ENCODE peak calls at places on chromosomes 2 and 18, in five cellular contexts. One of them, this sample, is unnamed.

GRCh38 chr2:86319700-86320369 is 17.6 kb downstream of the REEP1 start:
- DNase-seq in heart right ventricle: no peak
- DNase-seq in cardiac muscle cell: no peak
- DNase-seq in tibial artery: no peak
- DNase-seq in uterus: no peak
- DNase-seq in this sample: no peak

GRCh38 chr2:8132889-8133288 is 549.0 kb upstream of the ID2 start:
- DNase-seq in heart right ventricle: no peak
- DNase-seq in tibial artery: no peak
- DNase-seq in cardiac muscle cell: no peak
- DNase-seq in uterus: no peak
- DNase-seq in this sample: no peak

GRCh38 chr2:25207078-25207545 is 38.7 kb upstream of the POMC start:
- DNase-seq in cardiac muscle cell: no peak
- DNase-seq in tibial artery: no peak
- DNase-seq in uterus: no peak
- DNase-seq in heart right ventricle: no peak
- DNase-seq in this sample: no peak

GRCh38 chr2:176188969-176189665 is 649 bp downstream of the HOXD1 start:
- DNase-seq in uterus: no peak
- DNase-seq in tibial artery: no peak
- DNase-seq in heart right ventricle: no peak
- DNase-seq in cardiac muscle cell: no peak
- DNase-seq in this sample: peak; percentile 42

GRCh38 chr18:68428666-68429065 is 286.2 kb downstream of the TMX3 start:
- DNase-seq in cardiac muscle cell: no peak
- DNase-seq in heart right ventricle: no peak
- DNase-seq in tibial artery: no peak
- DNase-seq in uterus: no peak
- DNase-seq in this sample: no peak

GRCh38 chr2:153403937-153404336 is 74.6 kb downstream of the RPRM start:
- DNase-seq in tibial artery: no peak
- DNase-seq in cardiac muscle cell: no peak
- DNase-seq in uterus: no peak
- DNase-seq in heart right ventricle: no peak
- DNase-seq in this sample: no peak

GRCh38 chr2:230932556-230933511 is 7.8 kb upstream of the GPR55 start:
- DNase-seq in cardiac muscle cell: no peak
- DNase-seq in tibial artery: peak; percentile 38
- DNase-seq in uterus: peak; percentile 53
- DNase-seq in heart right ventricle: peak; percentile 53
- DNase-seq in this sample: peak; percentile 83

GRCh38 chr18:26487437-26487836 is 60.9 kb downstream of the KCTD1 start:
- DNase-seq in tibial artery: no peak
- DNase-seq in cardiac muscle cell: no peak
- DNase-seq in uterus: no peak
- DNase-seq in heart right ventricle: no peak
- DNase-seq in this sample: no peak

GRCh38 chr2:29558097-29558496 is 363.3 kb downstream of the ALK start:
- DNase-seq in uterus: no peak
- DNase-seq in heart right ventricle: no peak
- DNase-seq in cardiac muscle cell: no peak
- DNase-seq in tibial artery: no peak
- DNase-seq in this sample: no peak

GRCh38 chr2:117997872-117998454 is 15.9 kb downstream of the CCDC93 start:
- DNase-seq in cardiac muscle cell: peak; percentile 9
- DNase-seq in heart right ventricle: no peak
- DNase-seq in tibial artery: no peak
- DNase-seq in uterus: no peak
- DNase-seq in this sample: no peak

GRCh38 chr2:32824415-32824814 is 122.3 kb upstream of the LTBP1 start:
- DNase-seq in uterus: no peak
- DNase-seq in cardiac muscle cell: no peak
- DNase-seq in heart right ventricle: no peak
- DNase-seq in tibial artery: no peak
- DNase-seq in this sample: no peak

GRCh38 chr2:25232248-25232825 is 64.0 kb upstream of the POMC start:
- DNase-seq in cardiac muscle cell: no peak
- DNase-seq in uterus: no peak
- DNase-seq in heart right ventricle: no peak
- DNase-seq in tibial artery: no peak
- DNase-seq in this sample: no peak

GRCh38 chr2:195501746-195502145 is 155.3 kb upstream of the SLC39A10 start:
- DNase-seq in tibial artery: no peak
- DNase-seq in cardiac muscle cell: no peak
- DNase-seq in heart right ventricle: no peak
- DNase-seq in uterus: no peak
- DNase-seq in this sample: no peak

GRCh38 chr2:207734264-207734635 is 22.8 kb downstream of the CCNYL1 start:
- DNase-seq in uterus: no peak
- DNase-seq in heart right ventricle: no peak
- DNase-seq in cardiac muscle cell: peak; percentile 22
- DNase-seq in tibial artery: no peak
- DNase-seq in this sample: no peak

GRCh38 chr2:232838406-232838874 is 31.6 kb upstream of the SNORC start:
- DNase-seq in uterus: no peak
- DNase-seq in tibial artery: no peak
- DNase-seq in cardiac muscle cell: no peak
- DNase-seq in heart right ventricle: no peak
- DNase-seq in this sample: no peak

GRCh38 chr18:54983041-54983686 is 23.9 kb upstream of the CCDC68 start:
- DNase-seq in cardiac muscle cell: peak; percentile 52
- DNase-seq in tibial artery: no peak
- DNase-seq in heart right ventricle: peak; percentile 12
- DNase-seq in uterus: no peak
- DNase-seq in this sample: no peak

GRCh38 chr2:119224391-119224972 is 848 bp downstream of the STEAP3 start:
- DNase-seq in uterus: no peak
- DNase-seq in cardiac muscle cell: no peak
- DNase-seq in heart right ventricle: no peak
- DNase-seq in tibial artery: no peak
- DNase-seq in this sample: no peak

GRCh38 chr2:112584134-112584890 is at the start of gene CHCHD5:
- DNase-seq in uterus: peak; percentile 95
- DNase-seq in tibial artery: peak; percentile 98
- DNase-seq in cardiac muscle cell: peak; percentile 97
- DNase-seq in heart right ventricle: peak; percentile 96
- DNase-seq in this sample: peak; percentile 98

GRCh38 chr2:96821113-96821512 is 5.0 kb downstream of the CNNM3 start:
- DNase-seq in tibial artery: no peak
- DNase-seq in heart right ventricle: no peak
- DNase-seq in uterus: no peak
- DNase-seq in cardiac muscle cell: no peak
- DNase-seq in this sample: no peak

GRCh38 chr2:27307545-27308358 is 493 bp downstream of the UCN start:
- DNase-seq in tibial artery: no peak
- DNase-seq in uterus: no peak
- DNase-seq in cardiac muscle cell: peak; percentile 52
- DNase-seq in heart right ventricle: no peak
- DNase-seq in this sample: peak; percentile 57

GRCh38 chr2:203692039-203692710 is 14.3 kb upstream of the CD28 start:
- DNase-seq in uterus: no peak
- DNase-seq in cardiac muscle cell: no peak
- DNase-seq in tibial artery: no peak
- DNase-seq in heart right ventricle: peak; percentile 56
- DNase-seq in this sample: no peak

GRCh38 chr2:131010566-131010965 is 82.7 kb downstream of the FAM168B start:
- DNase-seq in heart right ventricle: no peak
- DNase-seq in tibial artery: no peak
- DNase-seq in cardiac muscle cell: no peak
- DNase-seq in uterus: no peak
- DNase-seq in this sample: no peak

GRCh38 chr2:233556756-233557736 is 9.5 kb downstream of the USP40 start:
- DNase-seq in cardiac muscle cell: no peak
- DNase-seq in tibial artery: no peak
- DNase-seq in heart right ventricle: no peak
- DNase-seq in uterus: no peak
- DNase-seq in this sample: no peak

GRCh38 chr2:11073251-11073650 is 82.0 kb upstream of the SLC66A3 start:
- DNase-seq in tibial artery: no peak
- DNase-seq in cardiac muscle cell: peak; percentile 69
- DNase-seq in uterus: no peak
- DNase-seq in heart right ventricle: no peak
- DNase-seq in this sample: no peak

GRCh38 chr2:200787351-200788128 is 24.2 kb upstream of the BZW1 start:
- DNase-seq in heart right ventricle: no peak
- DNase-seq in tibial artery: no peak
- DNase-seq in cardiac muscle cell: no peak
- DNase-seq in uterus: no peak
- DNase-seq in this sample: no peak

GRCh38 chr18:8584798-8585197 is 24.4 kb upstream of the RAB12 start:
- DNase-seq in cardiac muscle cell: peak; percentile 21
- DNase-seq in uterus: no peak
- DNase-seq in heart right ventricle: no peak
- DNase-seq in tibial artery: no peak
- DNase-seq in this sample: no peak

GRCh38 chr2:134253804-134254203 is at the start of gene MGAT5:
- DNase-seq in tibial artery: no peak
- DNase-seq in cardiac muscle cell: no peak
- DNase-seq in heart right ventricle: no peak
- DNase-seq in uterus: no peak
- DNase-seq in this sample: no peak

DNA sequence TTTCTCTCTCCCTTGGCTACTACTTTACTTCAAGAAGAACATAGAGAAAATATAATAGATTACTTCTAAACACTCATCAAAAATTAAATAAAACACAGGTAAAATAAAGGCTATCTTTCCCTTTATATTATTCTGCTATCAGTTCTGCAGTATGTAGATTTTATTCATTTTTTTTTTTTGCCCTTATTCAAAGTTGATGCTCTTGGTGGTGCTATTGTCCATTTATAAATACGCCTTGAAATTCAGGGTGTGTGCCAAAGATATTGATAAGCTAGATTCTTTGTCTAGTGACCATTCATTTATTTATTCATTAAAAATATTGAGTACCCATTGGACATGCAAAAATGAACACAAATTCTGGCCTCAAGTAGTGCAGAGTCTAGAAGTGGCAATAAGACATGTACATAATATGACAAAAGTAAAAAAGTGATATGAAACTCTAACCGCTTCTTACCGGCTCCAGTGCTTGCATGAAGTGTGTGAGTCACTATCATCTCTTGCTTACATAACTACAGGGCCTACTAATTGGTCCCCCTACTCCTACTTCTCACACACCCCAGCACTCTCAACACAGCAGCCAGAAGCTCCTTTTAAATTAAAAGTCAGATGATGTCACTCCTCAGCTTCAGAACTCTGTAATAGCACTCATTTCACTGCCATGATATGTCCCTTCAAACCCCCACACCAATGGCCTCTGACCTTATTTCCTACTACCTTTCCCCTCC is 208.3 kb upstream of the FANCL start:
- DNase-seq in cardiac muscle cell: no peak
- DNase-seq in uterus: no peak
- DNase-seq in heart right ventricle: no peak
- DNase-seq in tibial artery: no peak
- DNase-seq in this sample: no peak
- H3K4me1 ChIP-seq in cardiac muscle cell: no peaks in the 10 kb centered on the region
- H3K4me1 ChIP-seq in uterus: no peaks in the 10 kb centered on the region
- H3K4me1 ChIP-seq in heart right ventricle: no peaks in the 10 kb centered on the region
- H3K4me1 ChIP-seq in tibial artery: no peaks in the 10 kb centered on the region
- H3K4me1 ChIP-seq in this sample: no peaks in the 10 kb centered on the region

GRCh38 chr2:136013286-136013685 is 27.9 kb upstream of the DARS1 start:
- DNase-seq in heart right ventricle: no peak
- DNase-seq in uterus: no peak
- DNase-seq in cardiac muscle cell: no peak
- DNase-seq in tibial artery: no peak
- DNase-seq in this sample: no peak
- H3K4me1 ChIP-seq in heart right ventricle: peaks cover 37% of the 10 kb centered on the region
- H3K4me1 ChIP-seq in uterus: no peaks in the 10 kb centered on the region
- H3K4me1 ChIP-seq in cardiac muscle cell: peaks cover 10% of the 10 kb centered on the region
- H3K4me1 ChIP-seq in tibial artery: no peaks in the 10 kb centered on the region
- H3K4me1 ChIP-seq in this sample: peaks cover 4% of the 10 kb centered on the region

DNA sequence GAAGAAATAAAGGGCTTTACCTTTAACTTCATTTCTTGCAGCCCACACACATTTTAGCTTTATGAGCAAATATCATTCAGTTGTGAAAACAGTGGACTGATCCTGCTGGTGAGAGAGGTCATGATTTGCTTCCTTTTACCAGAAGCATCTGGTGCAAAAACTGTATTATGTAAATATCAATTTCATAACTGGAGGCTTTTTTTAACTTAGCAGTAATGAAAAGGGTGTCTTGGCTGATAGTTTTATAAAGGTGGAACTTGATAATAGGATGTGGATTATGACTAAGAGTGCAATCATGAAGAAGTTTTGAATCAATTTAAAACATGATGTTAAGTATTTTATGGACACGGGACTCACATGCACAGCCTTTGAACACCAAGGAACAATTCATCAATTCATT is 304.4 kb downstream of the GULP1 start:
- DNase-seq in tibial artery: no peak
- DNase-seq in cardiac muscle cell: no peak
- DNase-seq in uterus: no peak
- DNase-seq in heart right ventricle: no peak
- DNase-seq in this sample: no peak
- H3K4me1 ChIP-seq in tibial artery: peaks cover 11% of the 10 kb centered on the region
- H3K4me1 ChIP-seq in cardiac muscle cell: no peaks in the 10 kb centered on the region
- H3K4me1 ChIP-seq in uterus: peaks cover 6% of the 10 kb centered on the region
- H3K4me1 ChIP-seq in heart right ventricle: no peaks in the 10 kb centered on the region
- H3K4me1 ChIP-seq in this sample: no peaks in the 10 kb centered on the region

GRCh38 chr2:46816151-46816845 is 99.3 kb downstream of the MCFD2 start:
- DNase-seq in uterus: no peak
- DNase-seq in tibial artery: no peak
- DNase-seq in cardiac muscle cell: no peak
- DNase-seq in heart right ventricle: no peak
- DNase-seq in this sample: no peak

GRCh38 chr2:46813680-46814079 is 101.9 kb downstream of the MCFD2 start:
- DNase-seq in heart right ventricle: no peak
- DNase-seq in tibial artery: no peak
- DNase-seq in cardiac muscle cell: no peak
- DNase-seq in uterus: no peak
- DNase-seq in this sample: no peak

GRCh38 chr2:46814562-46814961 is 101.0 kb downstream of the MCFD2 start:
- DNase-seq in heart right ventricle: no peak
- DNase-seq in tibial artery: no peak
- DNase-seq in uterus: no peak
- DNase-seq in cardiac muscle cell: no peak
- DNase-seq in this sample: no peak

GRCh38 chr2:46814160-46814559 is 101.4 kb downstream of the MCFD2 start:
- DNase-seq in cardiac muscle cell: peak; percentile 42
- DNase-seq in tibial artery: peak; percentile 92
- DNase-seq in uterus: peak; percentile 90
- DNase-seq in heart right ventricle: peak; percentile 92
- DNase-seq in this sample: peak; percentile 95

DNA sequence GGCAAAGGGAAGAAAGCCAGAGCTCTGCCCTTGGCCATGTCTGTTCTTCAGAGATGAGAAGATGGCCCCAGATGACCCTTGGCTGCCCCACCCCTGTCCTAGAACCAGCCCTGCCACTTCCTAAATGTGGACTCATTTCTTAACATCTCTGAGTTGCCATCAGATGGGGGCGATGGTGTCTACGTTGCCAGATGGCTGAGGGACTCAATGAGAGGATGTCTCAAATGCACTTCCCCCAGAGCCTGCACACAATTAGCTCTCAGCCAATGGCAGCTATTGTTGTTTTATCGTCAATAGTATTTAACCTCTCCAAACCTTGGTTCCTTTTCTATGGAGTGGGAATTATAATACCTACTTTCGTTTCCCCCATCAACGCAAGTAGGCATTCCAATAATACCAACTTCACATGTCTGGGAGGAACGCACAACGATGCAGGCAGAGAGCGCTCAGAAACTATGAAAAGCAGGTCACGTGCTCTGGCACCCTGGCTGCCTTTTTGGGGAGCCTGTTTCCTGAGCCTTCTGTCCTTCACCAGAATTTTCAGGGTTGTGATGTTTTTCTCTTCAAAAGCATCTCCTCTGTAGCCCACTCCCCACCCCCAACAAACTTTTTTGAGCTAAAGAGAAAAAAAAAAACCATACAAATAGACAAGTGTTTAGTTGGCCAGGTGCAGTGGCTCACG is 100.3 kb downstream of the MCFD2 start:
- DNase-seq in cardiac muscle cell: no peak
- DNase-seq in uterus: no peak
- DNase-seq in heart right ventricle: no peak
- DNase-seq in tibial artery: no peak
- DNase-seq in this sample: no peak
- H3K4me1 ChIP-seq in cardiac muscle cell: peaks cover 18% of the 10 kb centered on the region
- H3K4me1 ChIP-seq in uterus: peaks cover 25% of the 10 kb centered on the region
- H3K4me1 ChIP-seq in heart right ventricle: peaks cover 79% of the 10 kb centered on the region
- H3K4me1 ChIP-seq in tibial artery: peaks cover 70% of the 10 kb centered on the region
- H3K4me1 ChIP-seq in this sample: peaks cover 53% of the 10 kb centered on the region

This sample was measured in right cardiac atrium.